ENCODE peak calls at places on chromosomes 7 and 10, in five cellular contexts. One of them, this sample, is unnamed.

GRCh38 chr10:113479346-113480080 is 73.3 kb upstream of the HABP2 start:
- DNase-seq in hippocampal formation: no peak
- DNase-seq in activated CD8-positive, alpha-beta memory T cell treated with anti-CD3 and anti-CD28 coated beads for 48 hours: no peak
- DNase-seq in activated CD4-positive, CD25-positive, alpha-beta regulatory T cell treated with anti-CD3 and anti-CD28 coated beads, Interleukin-2, amount 50 U/mL, for 72 hours: no peak
- DNase-seq in stimulated activated CD4-positive, alpha-beta T cell treated with anti-CD3 and anti-CD28 coated beads, TNF-alpha, amount 100 ng/mL, for 1 hour: no peak
- DNase-seq in this sample: no peak

GRCh38 chr7:87541648-87542047 is 59.0 kb downstream of the ABCB1 start:
- DNase-seq in stimulated activated CD4-positive, alpha-beta T cell treated with anti-CD3 and anti-CD28 coated beads, TNF-alpha, amount 100 ng/mL, for 1 hour: no peak
- DNase-seq in activated CD8-positive, alpha-beta memory T cell treated with anti-CD3 and anti-CD28 coated beads for 48 hours: no peak
- DNase-seq in hippocampal formation: no peak
- DNase-seq in activated CD4-positive, CD25-positive, alpha-beta regulatory T cell treated with anti-CD3 and anti-CD28 coated beads, Interleukin-2, amount 50 U/mL, for 72 hours: no peak
- DNase-seq in this sample: no peak

GRCh38 chr7:30184804-30185487 is 50.2 kb downstream of the MTURN start:
- DNase-seq in activated CD8-positive, alpha-beta memory T cell treated with anti-CD3 and anti-CD28 coated beads for 48 hours: no peak
- DNase-seq in stimulated activated CD4-positive, alpha-beta T cell treated with anti-CD3 and anti-CD28 coated beads, TNF-alpha, amount 100 ng/mL, for 1 hour: no peak
- DNase-seq in hippocampal formation: peak
- DNase-seq in activated CD4-positive, CD25-positive, alpha-beta regulatory T cell treated with anti-CD3 and anti-CD28 coated beads, Interleukin-2, amount 50 U/mL, for 72 hours: no peak
- DNase-seq in this sample: no peak

GRCh38 chr10:74025380-74025978 is 27.6 kb downstream of the VCL start:
- DNase-seq in stimulated activated CD4-positive, alpha-beta T cell treated with anti-CD3 and anti-CD28 coated beads, TNF-alpha, amount 100 ng/mL, for 1 hour: no peak
- DNase-seq in hippocampal formation: no peak
- DNase-seq in activated CD4-positive, CD25-positive, alpha-beta regulatory T cell treated with anti-CD3 and anti-CD28 coated beads, Interleukin-2, amount 50 U/mL, for 72 hours: no peak
- DNase-seq in activated CD8-positive, alpha-beta memory T cell treated with anti-CD3 and anti-CD28 coated beads for 48 hours: no peak
- DNase-seq in this sample: no peak

GRCh38 chr10:101130984-101131961 is at the start of gene TLX1:
- DNase-seq in hippocampal formation: no peak
- DNase-seq in stimulated activated CD4-positive, alpha-beta T cell treated with anti-CD3 and anti-CD28 coated beads, TNF-alpha, amount 100 ng/mL, for 1 hour: no peak
- DNase-seq in activated CD8-positive, alpha-beta memory T cell treated with anti-CD3 and anti-CD28 coated beads for 48 hours: no peak
- DNase-seq in activated CD4-positive, CD25-positive, alpha-beta regulatory T cell treated with anti-CD3 and anti-CD28 coated beads, Interleukin-2, amount 50 U/mL, for 72 hours: no peak
- DNase-seq in this sample: no peak

GRCh38 chr7:149097088-149097487 is 6.6 kb upstream of the ZNF786 start:
- DNase-seq in stimulated activated CD4-positive, alpha-beta T cell treated with anti-CD3 and anti-CD28 coated beads, TNF-alpha, amount 100 ng/mL, for 1 hour: no peak
- DNase-seq in activated CD8-positive, alpha-beta memory T cell treated with anti-CD3 and anti-CD28 coated beads for 48 hours: no peak
- DNase-seq in activated CD4-positive, CD25-positive, alpha-beta regulatory T cell treated with anti-CD3 and anti-CD28 coated beads, Interleukin-2, amount 50 U/mL, for 72 hours: no peak
- DNase-seq in hippocampal formation: no peak
- DNase-seq in this sample: no peak

GRCh38 chr7:116161733-116162132 is 48.6 kb upstream of the TES start:
- DNase-seq in stimulated activated CD4-positive, alpha-beta T cell treated with anti-CD3 and anti-CD28 coated beads, TNF-alpha, amount 100 ng/mL, for 1 hour: no peak
- DNase-seq in activated CD4-positive, CD25-positive, alpha-beta regulatory T cell treated with anti-CD3 and anti-CD28 coated beads, Interleukin-2, amount 50 U/mL, for 72 hours: no peak
- DNase-seq in activated CD8-positive, alpha-beta memory T cell treated with anti-CD3 and anti-CD28 coated beads for 48 hours: no peak
- DNase-seq in hippocampal formation: no peak
- DNase-seq in this sample: no peak

GRCh38 chr7:18886801-18887200 is 230.6 kb downstream of the TWIST1 start:
- DNase-seq in activated CD8-positive, alpha-beta memory T cell treated with anti-CD3 and anti-CD28 coated beads for 48 hours: no peak
- DNase-seq in activated CD4-positive, CD25-positive, alpha-beta regulatory T cell treated with anti-CD3 and anti-CD28 coated beads, Interleukin-2, amount 50 U/mL, for 72 hours: no peak
- DNase-seq in hippocampal formation: no peak
- DNase-seq in stimulated activated CD4-positive, alpha-beta T cell treated with anti-CD3 and anti-CD28 coated beads, TNF-alpha, amount 100 ng/mL, for 1 hour: no peak
- DNase-seq in this sample: no peak

GRCh38 chr7:5420841-5421625 is 2.6 kb downstream of the TNRC18 start:
- DNase-seq in activated CD8-positive, alpha-beta memory T cell treated with anti-CD3 and anti-CD28 coated beads for 48 hours: no peak
- DNase-seq in stimulated activated CD4-positive, alpha-beta T cell treated with anti-CD3 and anti-CD28 coated beads, TNF-alpha, amount 100 ng/mL, for 1 hour: no peak
- DNase-seq in activated CD4-positive, CD25-positive, alpha-beta regulatory T cell treated with anti-CD3 and anti-CD28 coated beads, Interleukin-2, amount 50 U/mL, for 72 hours: peak
- DNase-seq in hippocampal formation: no peak
- DNase-seq in this sample: peak

GRCh38 chr10:77640167-77640566 is 2.6 kb upstream of the KCNMA1 start:
- DNase-seq in activated CD4-positive, CD25-positive, alpha-beta regulatory T cell treated with anti-CD3 and anti-CD28 coated beads, Interleukin-2, amount 50 U/mL, for 72 hours: no peak
- DNase-seq in stimulated activated CD4-positive, alpha-beta T cell treated with anti-CD3 and anti-CD28 coated beads, TNF-alpha, amount 100 ng/mL, for 1 hour: no peak
- DNase-seq in activated CD8-positive, alpha-beta memory T cell treated with anti-CD3 and anti-CD28 coated beads for 48 hours: no peak
- DNase-seq in hippocampal formation: no peak
- DNase-seq in this sample: no peak

GRCh38 chr7:98294798-98295382 is 13.4 kb downstream of the BRI3 start:
- DNase-seq in activated CD4-positive, CD25-positive, alpha-beta regulatory T cell treated with anti-CD3 and anti-CD28 coated beads, Interleukin-2, amount 50 U/mL, for 72 hours: no peak
- DNase-seq in hippocampal formation: no peak
- DNase-seq in stimulated activated CD4-positive, alpha-beta T cell treated with anti-CD3 and anti-CD28 coated beads, TNF-alpha, amount 100 ng/mL, for 1 hour: no peak
- DNase-seq in activated CD8-positive, alpha-beta memory T cell treated with anti-CD3 and anti-CD28 coated beads for 48 hours: no peak
- DNase-seq in this sample: peak

GRCh38 chr10:71963351-71963755 is 842 bp upstream of the CHST3 start:
- DNase-seq in stimulated activated CD4-positive, alpha-beta T cell treated with anti-CD3 and anti-CD28 coated beads, TNF-alpha, amount 100 ng/mL, for 1 hour: no peak
- DNase-seq in hippocampal formation: no peak
- DNase-seq in activated CD4-positive, CD25-positive, alpha-beta regulatory T cell treated with anti-CD3 and anti-CD28 coated beads, Interleukin-2, amount 50 U/mL, for 72 hours: no peak
- DNase-seq in activated CD8-positive, alpha-beta memory T cell treated with anti-CD3 and anti-CD28 coated beads for 48 hours: no peak
- DNase-seq in this sample: no peak

GRCh38 chr7:15143936-15144335 is 241.4 kb upstream of the DGKB start:
- DNase-seq in stimulated activated CD4-positive, alpha-beta T cell treated with anti-CD3 and anti-CD28 coated beads, TNF-alpha, amount 100 ng/mL, for 1 hour: no peak
- DNase-seq in activated CD4-positive, CD25-positive, alpha-beta regulatory T cell treated with anti-CD3 and anti-CD28 coated beads, Interleukin-2, amount 50 U/mL, for 72 hours: no peak
- DNase-seq in activated CD8-positive, alpha-beta memory T cell treated with anti-CD3 and anti-CD28 coated beads for 48 hours: no peak
- DNase-seq in hippocampal formation: no peak
- DNase-seq in this sample: no peak

GRCh38 chr10:6602700-6603084 is 22.6 kb upstream of the PRKCQ start:
- DNase-seq in hippocampal formation: peak
- DNase-seq in activated CD8-positive, alpha-beta memory T cell treated with anti-CD3 and anti-CD28 coated beads for 48 hours: no peak
- DNase-seq in stimulated activated CD4-positive, alpha-beta T cell treated with anti-CD3 and anti-CD28 coated beads, TNF-alpha, amount 100 ng/mL, for 1 hour: no peak
- DNase-seq in activated CD4-positive, CD25-positive, alpha-beta regulatory T cell treated with anti-CD3 and anti-CD28 coated beads, Interleukin-2, amount 50 U/mL, for 72 hours: no peak
- DNase-seq in this sample: no peak